ENCODE peak calls at places on chromosomes 13 and 19, in eight cellular contexts. M, C, P, F, H, Q, Y and E are unnamed samples.

GRCh38 chr13:43767351-43767901 is 19.3 kb downstream of the ENOX1 start:
- DNase-seq in Y (no peak), M (peak), Q (peak), P (no peak), H (no peak), C (no peak), F (no peak), E (peak)

GRCh38 chr19:43425567-43426392 is 11.1 kb downstream of the TEX101 start:
- DNase-seq in P (no peak), Q (no peak), Y (no peak), C (no peak), F (no peak), M (no peak), H (peak), E (peak)

GRCh38 chr19:40567750-40568494 is 8.8 kb upstream of the SHKBP1 start:
- DNase-seq in Q (peak), C (no peak), P (no peak), M (no peak), Y (no peak), H (no peak), F (no peak), E (no peak)

GRCh38 chr19:33390120-33390907 is 16.8 kb downstream of the CEBPG start:
- DNase-seq in H (peak), P (no peak), M (no peak), F (no peak), Q (peak), Y (no peak), C (no peak), E (no peak)

GRCh38 chr13:23599083-23599925 is 29.1 kb downstream of the TNFRSF19 start:
- DNase-seq in C (no peak), Q (no peak), Y (no peak), M (no peak), H (no peak), F (no peak), P (no peak), E (no peak)

GRCh38 chr19:20964798-20965197 is 41.7 kb downstream of the ZNF85 start:
- DNase-seq in C (no peak), H (peak), F (no peak), Q (no peak), Y (no peak), M (no peak), P (no peak), E (no peak)

GRCh38 chr19:38270587-38271167 is 6.3 kb downstream of the SPINT2 start:
- DNase-seq in F (no peak), Q (no peak), H (no peak), P (peak), M (no peak), Y (no peak), C (peak), E (no peak)

GRCh38 chr19:17806945-17807344 is 12.0 kb downstream of the B3GNT3 start:
- DNase-seq in M (no peak), F (no peak), Y (no peak), P (no peak), C (no peak), Q (no peak), H (no peak), E (no peak)

GRCh38 chr13:49444517-49445395 is 682 bp downstream of the SETDB2 start:
- DNase-seq in M (peak), Y (no peak), F (no peak), P (no peak), H (no peak), Q (peak), C (peak), E (peak)

GRCh38 chr19:1610579-1610978 is 5.3 kb upstream of the UQCR11 start:
- DNase-seq in C (no peak), M (no peak), F (no peak), P (no peak), Q (no peak), Y (no peak), H (no peak), E (no peak)

GRCh38 chr19:15612342-15612741 is 2.7 kb upstream of the CYP4F8 start:
- DNase-seq in P (no peak), F (no peak), Q (no peak), M (no peak), Y (no peak), H (no peak), C (no peak), E (no peak)

GRCh38 chr13:111153977-111154332 is 38.8 kb downstream of the ARHGEF7 start:
- DNase-seq in Y (no peak), P (peak), M (peak), C (no peak), F (no peak), Q (peak), H (no peak), E (no peak)

GRCh38 chr13:78608705-78609463 is 5.5 kb upstream of the POU4F1 start:
- DNase-seq in H (no peak), C (no peak), P (no peak), F (no peak), Y (no peak), M (no peak), Q (peak), E (no peak)

GRCh38 chr19:57850553-57851017 is 926 bp downstream of the ZNF587 start:
- DNase-seq in M (no peak), F (no peak), Q (peak), H (no peak), Y (no peak), C (peak), P (peak), E (no peak)

GRCh38 chr13:31204592-31204991 is 4.8 kb downstream of the B3GLCT start:
- DNase-seq in F (no peak), C (peak), P (peak), H (no peak), M (no peak), Y (no peak), Q (peak), E (no peak)

GRCh38 chr19:46218160-46218559 is 11.4 kb upstream of the IGFL1 start:
- DNase-seq in Y (no peak), F (no peak), M (no peak), C (peak), P (no peak), Q (no peak), H (no peak), E (no peak)

GRCh38 chr19:2455481-2456300 is 1.1 kb downstream of the LMNB2 start:
- DNase-seq in Y (no peak), F (no peak), H (no peak), Q (peak), C (no peak), M (no peak), P (no peak), E (no peak)

GRCh38 chr13:43802511-43802910 is 15.7 kb upstream of the ENOX1 start:
- DNase-seq in C (no peak), H (no peak), F (no peak), P (no peak), Q (no peak), M (no peak), Y (no peak), E (no peak)

GRCh38 chr13:107365466-107366215 is 797.7 kb upstream of the ARGLU1 start:
- DNase-seq in F (no peak), H (no peak), Q (no peak), Y (no peak), C (peak), P (peak), M (no peak), E (no peak)

GRCh38 chr19:57802269-57802668 is 12.4 kb downstream of the ZNF552 start:
- DNase-seq in F (no peak), H (no peak), Q (no peak), P (no peak), C (no peak), M (no peak), Y (no peak), E (no peak)

GRCh38 chr19:31598730-31599238 is 249.5 kb upstream of the TSHZ3 start:
- DNase-seq in C (no peak), F (no peak), Y (no peak), H (no peak), Q (no peak), P (no peak), M (no peak), E (no peak)

GRCh38 chr19:49875801-49876421 is 1.2 kb downstream of the AKT1S1 start:
- DNase-seq in H (no peak), P (no peak), C (peak), F (no peak), Q (no peak), Y (no peak), M (peak), E (no peak)

GRCh38 chr19:18349524-18350128 is 9.2 kb downstream of the PGPEP1 start:
- DNase-seq in M (peak), H (no peak), Q (peak), C (peak), Y (no peak), P (peak), F (peak), E (no peak)